ENCODE peak calls at places on chromosomes 11 and 22, in six cellular contexts. J is psoas muscle; R is activated CD8-positive, alpha-beta T cell treated with anti-CD3 and anti-CD28 coated beads for 36 hours; L is left ventricle myocardium inferior; N is fibroblast of mammary gland; T is WTC11. F is an unnamed sample.
A peak's percentile ranks its signal among the peaks of the same experiment; 100 is the strongest.

GRCh38 chr22:27219036-27219435 is 561.6 kb downstream of the MIAT start:
- DNase-seq in J (no peak), R (no peak), L (no peak), N (no peak), T (no peak), F (no peak)

GRCh38 chr11:120881591-120881990 is 142.3 kb upstream of the TBCEL start:
- DNase-seq in J (no peak), R (no peak), L (no peak), N (no peak), T (no peak), F (no peak)

GRCh38 chr22:49826603-49827306 is 918 bp downstream of the BRD1 start:
- DNase-seq in J (peak; percentile 61), R (peak; percentile 46), L (peak; percentile 55), N (peak; percentile 28), T (no peak), F (peak; percentile 51)

GRCh38 chr22:42972592-42973535 is 42.1 kb downstream of the PACSIN2 start:
- DNase-seq in J (no peak), R (no peak), L (no peak), N (no peak), T (no peak), F (no peak)

GRCh38 chr22:27183474-27183873 is 526.1 kb downstream of the MIAT start:
- DNase-seq in J (no peak), R (no peak), L (no peak), N (no peak), T (no peak), F (no peak)

GRCh38 chr11:116879789-116880402 is 42.5 kb upstream of the APOA1 start:
- DNase-seq in J (no peak), R (peak; percentile 34), L (no peak), N (peak; percentile 87), T (no peak), F (peak; percentile 61)

GRCh38 chr11:40054631-40055030 is 1404.8 kb downstream of the LRRC4C start:
- DNase-seq in J (no peak), R (no peak), L (no peak), N (no peak), T (no peak), F (no peak)

GRCh38 chr11:33633251-33634003 is 67.2 kb downstream of the C11orf91 start:
- DNase-seq in J (no peak), R (no peak), L (no peak), N (peak; percentile 85), T (no peak), F (no peak)

GRCh38 chr22:41822289-41823057 is 10.4 kb upstream of the SREBF2 start:
- DNase-seq in J (no peak), R (peak; percentile 65), L (no peak), N (peak; percentile 85), T (no peak), F (peak; percentile 70)

GRCh38 chr11:125426818-125427528 is 69.1 kb downstream of the FEZ1 start:
- DNase-seq in J (no peak), R (no peak), L (no peak), N (no peak), T (no peak), F (no peak)

GRCh38 chr22:19872779-19873137 is 18.1 kb upstream of the GNB1L start:
- DNase-seq in J (peak; percentile 10), R (peak; percentile 1), L (no peak), N (no peak), T (peak; percentile 27), F (no peak)

GRCh38 chr11:126079640-126080205 is 17.1 kb upstream of the CDON start:
- DNase-seq in J (no peak), R (no peak), L (no peak), N (no peak), T (peak; percentile 38), F (no peak)

GRCh38 chr11:6127881-6128280 is 20.4 kb downstream of the OR56B4 start:
- DNase-seq in J (no peak), R (no peak), L (no peak), N (no peak), T (no peak), F (no peak)

GRCh38 chr22:30000566-30000965 is 79.7 kb upstream of the HORMAD2 start:
- DNase-seq in J (no peak), R (peak; percentile 32), L (no peak), N (peak; percentile 40), T (no peak), F (no peak)

GRCh38 chr11:123062892-123063395 is 1.0 kb upstream of the HSPA8 start:
- DNase-seq in J (no peak), R (no peak), L (no peak), N (peak; percentile 54), T (no peak), F (no peak)

GRCh38 chr22:45163074-45163416 is 680 bp upstream of the NUP50 start:
- DNase-seq in J (no peak), R (peak; percentile 41), L (no peak), N (peak; percentile 53), T (no peak), F (peak; percentile 45)

GRCh38 chr11:35714882-35715612 is 52.5 kb downstream of the TRIM44 start:
- DNase-seq in J (no peak), R (peak; percentile 39), L (no peak), N (peak; percentile 73), T (no peak), F (peak; percentile 35)

GRCh38 chr11:66002648-66003225 is 434 bp downstream of the BANF1 start:
- DNase-seq in J (peak; percentile 82), R (no peak), L (peak; percentile 50), N (peak; percentile 51), T (no peak), F (peak; percentile 85)

GRCh38 chr22:30572840-30573593 is 1.4 kb downstream of the GAL3ST1 start:
- DNase-seq in J (no peak), R (no peak), L (no peak), N (no peak), T (no peak), F (no peak)

GRCh38 chr11:105164226-105164625 is 24.7 kb upstream of the CARD18 start:
- DNase-seq in J (no peak), R (no peak), L (no peak), N (peak; percentile 2), T (no peak), F (no peak)

GRCh38 chr11:112223125-112223524 is 3.1 kb upstream of the PTS start:
- DNase-seq in J (no peak), R (no peak), L (no peak), N (peak; percentile 62), T (no peak), F (no peak)

GRCh38 chr11:111206472-111206871 is 39.1 kb upstream of the POU2AF2 start:
- DNase-seq in J (no peak), R (no peak), L (no peak), N (peak; percentile 62), T (no peak), F (no peak)

GRCh38 chr11:41201156-41201555 is 258.3 kb downstream of the LRRC4C start:
- DNase-seq in J (no peak), R (peak; percentile 39), L (no peak), N (peak; percentile 28), T (peak; percentile 75), F (peak; percentile 16)

GRCh38 chr11:96483550-96483949 is 93.7 kb downstream of the JRKL start:
- DNase-seq in J (no peak), R (no peak), L (no peak), N (no peak), T (no peak), F (no peak)

GRCh38 chr11:119488256-119488995 is 65.5 kb upstream of the THY1 start:
- DNase-seq in J (no peak), R (no peak), L (no peak), N (no peak), T (peak; percentile 7), F (no peak)

GRCh38 chr11:19953342-19953741 is 206.9 kb downstream of the DBX1 start:
- DNase-seq in J (no peak), R (no peak), L (no peak), N (peak; percentile 87), T (peak; percentile 70), F (no peak)
- TF ChIP-seq CTCF in J (no peak), R (no peak), L (no peak), N (no peak), T (no peak), F (no peak)

DNA sequence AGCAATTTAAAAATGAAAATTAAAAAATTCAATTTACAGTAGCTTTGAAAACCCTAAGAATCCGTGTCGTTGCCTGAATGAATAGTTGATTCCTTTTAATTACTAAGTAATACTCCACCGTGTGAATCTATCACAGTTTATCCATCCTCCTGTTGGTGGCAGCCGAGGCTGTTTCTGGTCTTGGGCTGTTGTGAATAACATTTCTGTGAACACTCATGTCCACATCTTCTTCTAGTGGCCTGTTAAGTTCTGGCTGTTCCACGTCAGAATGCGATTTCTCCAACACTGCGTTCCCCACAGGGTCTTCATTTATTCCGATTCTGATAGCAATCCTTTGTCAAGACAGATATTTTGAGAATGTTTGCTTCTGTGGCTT is 223.0 kb downstream of the TBC1D22A start:
- DNase-seq in J (no peak), R (no peak), L (no peak), N (peak; percentile 17), T (no peak), F (no peak)
- TF ChIP-seq CTCF in J (no peak), R (no peak), L (no peak), N (peak; percentile 16), T (no peak), F (no peak)

DNA sequence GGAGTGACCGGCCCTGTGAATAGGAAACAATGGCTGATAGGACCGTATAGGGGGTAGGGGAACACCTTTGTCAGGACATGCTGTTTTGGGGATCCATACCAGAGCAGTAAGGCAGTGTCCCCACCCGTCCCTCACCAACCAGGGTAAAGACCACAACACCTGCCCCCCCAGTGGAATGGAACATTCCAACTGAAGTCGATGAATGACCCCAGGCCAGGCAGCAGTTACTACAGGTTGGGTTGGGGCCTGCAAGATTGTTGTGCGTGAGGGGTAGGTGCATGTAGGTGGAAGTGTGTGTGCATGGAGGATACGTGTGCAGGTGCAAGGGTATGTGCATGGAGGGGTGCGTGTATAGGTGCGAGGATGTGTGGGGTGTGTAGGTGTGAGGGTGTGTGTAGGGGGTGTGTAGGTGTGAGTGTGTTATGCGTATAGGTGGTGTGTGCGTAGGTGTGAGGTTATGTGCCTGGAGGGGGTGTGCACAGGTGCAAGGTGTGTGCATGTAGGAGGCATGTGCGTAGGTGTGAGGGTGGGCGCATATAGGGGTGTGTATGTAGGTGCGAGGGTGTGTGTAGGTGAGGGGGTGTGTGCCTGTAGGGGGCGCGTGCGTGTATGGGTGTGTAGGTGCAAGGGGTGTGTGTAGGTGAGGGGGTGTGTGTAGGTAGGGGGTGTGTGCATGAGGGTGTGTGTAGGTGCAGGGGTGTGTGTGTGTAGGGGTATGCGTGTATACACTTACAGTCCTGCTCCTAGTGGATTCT is 32.9 kb downstream of the PISD start:
- DNase-seq in J (no peak), R (no peak), L (no peak), N (no peak), T (no peak), F (no peak)
- TF ChIP-seq CTCF in J (no peak), R (no peak), L (no peak), N (no peak), T (no peak), F (no peak)

GRCh38 chr11:34646431-34646830 is 25.5 kb downstream of the EHF start:
- DNase-seq in J (no peak), R (no peak), L (no peak), N (no peak), T (no peak), F (no peak)
- TF ChIP-seq CTCF in J (no peak), R (no peak), L (no peak), N (no peak), T (no peak), F (no peak)

GRCh38 chr11:11722861-11723260 is 101.1 kb upstream of the GALNT18 start:
- DNase-seq in J (no peak), R (no peak), L (no peak), N (no peak), T (no peak), F (no peak)
- TF ChIP-seq CTCF in J (no peak), R (no peak), L (no peak), N (no peak), T (no peak), F (no peak)

GRCh38 chr11:44149651-44150050 is 54.2 kb downstream of the EXT2 start:
- DNase-seq in J (no peak), R (no peak), L (no peak), N (peak; percentile 16), T (no peak), F (no peak)
- TF ChIP-seq CTCF in J (no peak), R (no peak), L (no peak), N (no peak), T (no peak), F (no peak)

F was measured in GM13977.